ENCODE peak calls at places on chromosomes 11 and 22, in six cellular contexts. T is GM12865, M is T-helper 2 cell, Y is T follicular helper cell, E is iPS-NIHi11, S is AG04449. J is an unnamed sample.

GRCh38 chr11:8059571-8060011 is 21.4 kb upstream of the TUB start:
- DNase-seq in T (no peak), Y (no peak), M (no peak), S (no peak), E (no peak), J (no peak)

GRCh38 chr11:81497202-81497804 is 1236.4 kb downstream of the FAM181B start:
- DNase-seq in Y (no peak), T (peak; percentile 48), S (no peak), M (no peak), E (peak; percentile 42), J (no peak)

GRCh38 chr11:69487849-69488542 is 6.5 kb downstream of the LINC01488 start:
- DNase-seq in T (no peak), M (no peak), E (no peak), Y (no peak), S (no peak), J (no peak)

GRCh38 chr22:21929253-21929652 is 23.4 kb downstream of the PPM1F start:
- DNase-seq in M (no peak), E (no peak), S (no peak), T (no peak), Y (no peak), J (no peak)

GRCh38 chr11:124717786-124718634 is 21.7 kb upstream of the NRGN start:
- DNase-seq in S (no peak), T (no peak), Y (peak; percentile 8), E (peak; percentile 59), M (no peak), J (no peak)

GRCh38 chr11:71086687-71087258 is 165.6 kb downstream of the SHANK2 start:
- DNase-seq in S (no peak), E (peak; percentile 78), T (peak; percentile 6), M (no peak), Y (no peak), J (peak; percentile 63)

GRCh38 chr11:28470180-28470579 is 362.0 kb downstream of the METTL15 start:
- DNase-seq in Y (no peak), M (no peak), T (no peak), S (no peak), E (no peak), J (no peak)

GRCh38 chr11:8004008-8004407 is 16.9 kb downstream of the EIF3F start:
- DNase-seq in T (no peak), Y (no peak), E (no peak), M (no peak), S (no peak), J (no peak)

GRCh38 chr11:74662487-74663103 is 68.6 kb downstream of the CHRDL2 start:
- DNase-seq in E (no peak), Y (no peak), M (no peak), S (no peak), T (no peak), J (no peak)

GRCh38 chr22:48919851-48920589 is 907.7 kb downstream of the BRD1 start:
- DNase-seq in Y (no peak), S (no peak), T (no peak), E (no peak), M (no peak), J (no peak)

GRCh38 chr22:38110863-38111852 is 674 bp upstream of the BAIAP2L2 start:
- DNase-seq in E (peak; percentile 70), M (no peak), Y (no peak), T (no peak), S (no peak), J (no peak)

GRCh38 chr11:102935514-102935913 is 20.0 kb downstream of the MMP13 start:
- DNase-seq in E (no peak), S (no peak), M (no peak), T (no peak), Y (no peak), J (no peak)

GRCh38 chr22:45179276-45180049 is 15.7 kb downstream of the NUP50 start:
- DNase-seq in T (no peak), E (no peak), M (no peak), Y (peak; percentile 38), S (no peak), J (no peak)

GRCh38 chr11:78564037-78564888 is 10.4 kb downstream of the NARS2 start:
- DNase-seq in E (peak; percentile 45), Y (peak; percentile 10), T (peak; percentile 78), M (no peak), S (no peak), J (peak; percentile 59)

GRCh38 chr22:45895436-45896152 is 81.4 kb downstream of the WNT7B start:
- DNase-seq in T (no peak), S (no peak), Y (no peak), E (no peak), M (no peak), J (no peak)

J was measured in NCI-H1436.